ENCODE peak calls at places on chromosomes 11 and 22, in nine cellular contexts. A is heart right ventricle; W is NCI-H1092 treated with DMSO at 0.1 percent for 48 hours; I is skeletal muscle cell; H is Ammon's horn; F is cardiac fibroblast; Q is neural crest cell; U is H54; L is stimulated activated CD4-positive, alpha-beta T cell treated with anti-CD3 and anti-CD28 coated beads, Interleukin-2, amount 100 ng/mL, for 4 hours. M is an unnamed sample.

GRCh38 chr11:120235024-120235628 is 4.8 kb upstream of the POU2F3 start:
- DNase-seq in A (peak; percentile 48), W (peak; percentile 60), I (no peak), H (peak; percentile 56), F (peak; percentile 66), Q (peak; percentile 52), U (no peak), L (peak; percentile 27), M (peak; percentile 95)

GRCh38 chr11:61860054-61860903 is 31.1 kb downstream of the FADS3 start:
- DNase-seq in A (peak; percentile 83), W (no peak), I (peak; percentile 13), H (no peak), F (peak; percentile 88), Q (no peak), U (peak; percentile 63), L (no peak), M (no peak)

GRCh38 chr22:20663137-20663828 is 110.6 kb upstream of the SERPIND1 start:
- DNase-seq in A (no peak), W (no peak), I (no peak), H (no peak), F (no peak), Q (no peak), U (no peak), L (no peak), M (no peak)

GRCh38 chr11:12213920-12214319 is 103.5 kb downstream of the MICAL2 start:
- DNase-seq in A (no peak), W (no peak), I (no peak), H (no peak), F (no peak), Q (no peak), U (no peak), L (no peak), M (no peak)

GRCh38 chr11:86143429-86144030 is 74.6 kb upstream of the PICALM start:
- DNase-seq in A (no peak), W (no peak), I (no peak), H (peak; percentile 44), F (no peak), Q (no peak), U (no peak), L (no peak), M (no peak)

GRCh38 chr11:115716577-115717214 is 212.5 kb upstream of the CADM1 start:
- DNase-seq in A (peak; percentile 28), W (no peak), I (no peak), H (peak; percentile 41), F (no peak), Q (peak; percentile 64), U (no peak), L (no peak), M (no peak)

GRCh38 chr22:45499746-45500145 is 2.9 kb upstream of the FBLN1 start:
- DNase-seq in A (no peak), W (no peak), I (no peak), H (no peak), F (no peak), Q (no peak), U (no peak), L (no peak), M (peak; percentile 56)

GRCh38 chr11:117826360-117826635 is 1.8 kb upstream of the FXYD2 start:
- DNase-seq in A (no peak), W (no peak), I (no peak), H (no peak), F (no peak), Q (no peak), U (no peak), L (no peak), M (no peak)

GRCh38 chr11:27462543-27462942 is 10.0 kb downstream of the LGR4 start:
- DNase-seq in A (no peak), W (no peak), I (no peak), H (no peak), F (peak; percentile 36), Q (no peak), U (no peak), L (no peak), M (no peak)

M was measured in ELF-1.